ENCODE peak calls at places on chromosomes 5 and 9, in eight cellular contexts. B is NCI-H1105; E is stimulated activated CD4-positive, alpha-beta T cell treated with anti-CD3 and anti-CD28 coated beads, Interleukin-1b, Interleukin-23, amount 100 ng/mL, for 1 hour; Q is NCI-H510A treated with DMSO at 0.1 percent for 48 hours; C is left ventricle myocardium superior; A is retina; F is EL; V is T-helper 2 cell. W is an unnamed sample.

GRCh38 chr9:7115606-7116005 is 357.8 kb downstream of the KDM4C start:
- DNase-seq in V (no peak), F (peak; percentile 11), A (no peak), E (no peak), Q (no peak), C (no peak), B (no peak), W (no peak)

GRCh38 chr5:122493776-122494518 is 181.9 kb downstream of the SNCAIP start:
- DNase-seq in Q (no peak), E (no peak), B (peak; percentile 64), A (no peak), C (no peak), F (no peak), V (no peak), W (no peak)

GRCh38 chr5:125461641-125462072 is 715.2 kb upstream of the ZNF608 start:
- DNase-seq in V (no peak), C (no peak), B (no peak), E (no peak), F (peak; percentile 6), Q (no peak), A (no peak), W (no peak)

GRCh38 chr9:81416476-81417298 is 272.7 kb downstream of the TLE1 start:
- DNase-seq in A (no peak), Q (peak; percentile 16), V (no peak), E (no peak), B (no peak), C (no peak), F (peak; percentile 11), W (no peak)

GRCh38 chr5:88269222-88269771 is 652 bp upstream of the TMEM161B start:
- DNase-seq in A (peak; percentile 51), E (no peak), C (no peak), F (peak; percentile 21), Q (no peak), V (no peak), B (no peak), W (no peak)

GRCh38 chr5:133523013-133523658 is 89.2 kb downstream of the FSTL4 start:
- DNase-seq in V (no peak), Q (peak; percentile 10), B (no peak), F (no peak), E (no peak), A (no peak), C (no peak), W (no peak)

GRCh38 chr5:151694035-151694485 is 7.3 kb upstream of the SPARC start:
- DNase-seq in C (no peak), A (peak; percentile 71), F (no peak), V (no peak), Q (no peak), E (no peak), B (no peak), W (no peak)

GRCh38 chr9:123338710-123339665 is 17.0 kb upstream of the CRB2 start:
- DNase-seq in E (no peak), V (no peak), C (peak; percentile 61), F (no peak), A (no peak), Q (no peak), B (no peak), W (no peak)

GRCh38 chr9:86281577-86282076 is 711 bp downstream of the ISCA1 start:
- DNase-seq in C (no peak), B (no peak), A (no peak), E (no peak), V (no peak), Q (no peak), F (no peak), W (no peak)

GRCh38 chr9:16824545-16825041 is 45.9 kb downstream of the BNC2 start:
- DNase-seq in E (no peak), A (peak; percentile 13), B (no peak), Q (no peak), V (no peak), F (peak; percentile 61), C (no peak), W (no peak)

GRCh38 chr5:74866653-74867162 is 521 bp upstream of the FAM169A start:
- DNase-seq in B (no peak), C (no peak), F (peak; percentile 12), E (no peak), V (no peak), Q (peak; percentile 1), A (peak; percentile 83), W (no peak)

GRCh38 chr5:128154943-128155342 is 71.4 kb downstream of the SLC12A2 start:
- DNase-seq in E (no peak), B (no peak), Q (no peak), C (no peak), A (no peak), V (no peak), F (peak; percentile 36), W (no peak)

GRCh38 chr5:100517301-100517974 is 17.7 kb upstream of the FAM174A start:
- DNase-seq in C (no peak), A (no peak), Q (peak; percentile 93), F (no peak), E (no peak), B (peak; percentile 94), V (no peak), W (no peak)

GRCh38 chr5:150320048-150320555 is 17.4 kb upstream of the ARSI start:
- DNase-seq in A (no peak), F (peak; percentile 91), E (no peak), B (no peak), V (no peak), C (peak; percentile 57), Q (no peak), W (peak; percentile 82)

GRCh38 chr5:179558912-179559279 is 8.5 kb downstream of the RUFY1 start:
- DNase-seq in A (no peak), Q (peak; percentile 53), F (peak; percentile 36), V (no peak), C (no peak), E (no peak), B (peak; percentile 66), W (no peak)

GRCh38 chr9:31908891-31909480 is 475.5 kb upstream of the ACO1 start:
- DNase-seq in Q (no peak), E (no peak), V (no peak), C (no peak), F (no peak), A (no peak), B (no peak), W (no peak)

GRCh38 chr9:34430843-34431437 is 27.4 kb downstream of the FAM219A start:
- DNase-seq in V (no peak), B (peak; percentile 78), C (peak; percentile 90), Q (peak; percentile 51), A (peak; percentile 37), E (no peak), F (peak; percentile 73), W (peak; percentile 93)